ENCODE peak calls at places on chromosomes 7 and 10, in seven cellular contexts. V is ovary; U is hepatocyte; D is BE2C; I is ascending aorta; B is heart left ventricle; P is CD8-positive, alpha-beta T cell. G is an unnamed sample.

GRCh38 chr10:89992575-89992974 is 291.2 kb downstream of the KIF20B start:
- DNase-seq in V (no peak), U (no peak), D (no peak), I (no peak), B (no peak), P (no peak), G (no peak)

GRCh38 chr10:4847580-4848020 is 21.6 kb downstream of the AKR1E2 start:
- DNase-seq in V (no peak), U (peak; percentile 61), D (no peak), I (no peak), B (no peak), P (no peak), G (peak; percentile 81)

GRCh38 chr7:35313575-35313974 is 59.7 kb upstream of the TBX20 start:
- DNase-seq in V (peak; percentile 21), U (no peak), D (no peak), I (no peak), B (no peak), P (no peak), G (no peak)

GRCh38 chr10:110530131-110530831 is 32.6 kb downstream of the DUSP5 start:
- DNase-seq in V (no peak), U (peak; percentile 70), D (peak; percentile 61), I (no peak), B (peak; percentile 63), P (peak; percentile 45), G (peak; percentile 74)

GRCh38 chr10:3852147-3852904 is 67.3 kb upstream of the KLF6 start:
- DNase-seq in V (peak; percentile 77), U (peak; percentile 95), D (peak; percentile 35), I (peak; percentile 68), B (peak; percentile 62), P (no peak), G (peak; percentile 99)

GRCh38 chr7:29071203-29071804 is 75.0 kb downstream of the CPVL start:
- DNase-seq in V (no peak), U (no peak), D (no peak), I (no peak), B (no peak), P (no peak), G (no peak)

GRCh38 chr10:110848106-110848505 is 23.6 kb upstream of the PDCD4 start:
- DNase-seq in V (no peak), U (no peak), D (no peak), I (no peak), B (no peak), P (no peak), G (no peak)

GRCh38 chr7:69603351-69603750 is 5.1 kb downstream of the AUTS2 start:
- DNase-seq in V (no peak), U (no peak), D (no peak), I (no peak), B (no peak), P (no peak), G (no peak)

GRCh38 chr7:139562972-139563565 is 39.6 kb downstream of the CLEC2L start:
- DNase-seq in V (no peak), U (no peak), D (no peak), I (no peak), B (no peak), P (no peak), G (no peak)

GRCh38 chr7:65269150-65269856 is 104.4 kb upstream of the ZNF92 start:
- DNase-seq in V (no peak), U (peak; percentile 90), D (peak; percentile 97), I (no peak), B (no peak), P (no peak), G (peak; percentile 6)

GRCh38 chr7:159083001-159083697 is 61.5 kb downstream of the VIPR2 start:
- DNase-seq in V (peak; percentile 5), U (no peak), D (no peak), I (no peak), B (peak; percentile 74), P (no peak), G (no peak)

GRCh38 chr10:121690152-121690551 is 91.9 kb upstream of the FGFR2 start:
- DNase-seq in V (no peak), U (no peak), D (no peak), I (no peak), B (no peak), P (no peak), G (no peak)

GRCh38 chr7:7996568-7996967 is 28.0 kb downstream of the GLCCI1 start:
- DNase-seq in V (no peak), U (no peak), D (no peak), I (no peak), B (no peak), P (no peak), G (no peak)

GRCh38 chr10:17383801-17384445 is 70.5 kb downstream of the ST8SIA6 start:
- DNase-seq in V (no peak), U (no peak), D (no peak), I (no peak), B (no peak), P (no peak), G (no peak)

GRCh38 chr7:148927141-148927540 is 43.0 kb upstream of the EZH2 start:
- DNase-seq in V (no peak), U (no peak), D (no peak), I (no peak), B (no peak), P (no peak), G (no peak)

GRCh38 chr7:1599571-1600395 is 30.0 kb upstream of the PSMG3 start:
- DNase-seq in V (no peak), U (no peak), D (no peak), I (no peak), B (no peak), P (no peak), G (no peak)

GRCh38 chr7:155230169-155230593 is 67.5 kb upstream of the INSIG1 start:
- DNase-seq in V (no peak), U (peak; percentile 51), D (no peak), I (no peak), B (peak; percentile 51), P (no peak), G (peak; percentile 90)

GRCh38 chr10:107913317-107914294 is 749.1 kb upstream of the SORCS1 start:
- DNase-seq in V (no peak), U (no peak), D (no peak), I (no peak), B (no peak), P (no peak), G (no peak)

GRCh38 chr10:6195891-6196290 is 6.8 kb upstream of the PFKFB3 start:
- DNase-seq in V (peak; percentile 64), U (no peak), D (no peak), I (no peak), B (peak; percentile 54), P (no peak), G (no peak)

GRCh38 chr7:43394441-43395130 is 188.3 kb upstream of the STK17A start:
- DNase-seq in V (no peak), U (no peak), D (no peak), I (no peak), B (no peak), P (no peak), G (no peak)

GRCh38 chr10:59872892-59873463 is 33.4 kb downstream of the CCDC6 start:
- DNase-seq in V (no peak), U (peak; percentile 27), D (no peak), I (peak; percentile 54), B (peak; percentile 41), P (no peak), G (peak; percentile 90)

GRCh38 chr10:4120454-4120853 is 335.4 kb upstream of the KLF6 start:
- DNase-seq in V (no peak), U (no peak), D (no peak), I (no peak), B (no peak), P (no peak), G (no peak)

DNA sequence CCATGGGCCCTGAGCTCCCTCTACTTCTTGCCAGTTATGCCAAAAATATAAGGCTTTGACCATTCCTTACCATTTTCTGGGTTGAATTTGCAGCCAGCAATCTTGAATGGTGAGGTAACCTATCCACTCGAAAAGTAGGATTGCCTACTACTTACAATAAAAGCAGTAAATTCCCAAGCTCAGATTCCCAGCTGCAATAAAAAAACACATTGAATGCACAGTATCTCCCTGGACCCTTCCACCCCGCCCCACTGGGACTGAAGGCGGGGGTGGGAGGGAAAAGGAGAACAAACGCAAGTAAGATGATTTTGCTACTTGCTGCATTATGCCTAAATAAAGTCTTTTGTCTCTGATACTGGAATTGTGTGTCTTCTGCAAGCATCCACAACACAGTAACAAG is 301.9 kb downstream of the HGF start:
- DNase-seq in V (no peak), U (no peak), D (no peak), I (no peak), B (no peak), P (no peak), G (no peak)
- TF ChIP-seq CTCF in V (no peak), U (no peak), D (no peak), I (no peak), B (no peak), P (no peak), G (no peak)

DNA sequence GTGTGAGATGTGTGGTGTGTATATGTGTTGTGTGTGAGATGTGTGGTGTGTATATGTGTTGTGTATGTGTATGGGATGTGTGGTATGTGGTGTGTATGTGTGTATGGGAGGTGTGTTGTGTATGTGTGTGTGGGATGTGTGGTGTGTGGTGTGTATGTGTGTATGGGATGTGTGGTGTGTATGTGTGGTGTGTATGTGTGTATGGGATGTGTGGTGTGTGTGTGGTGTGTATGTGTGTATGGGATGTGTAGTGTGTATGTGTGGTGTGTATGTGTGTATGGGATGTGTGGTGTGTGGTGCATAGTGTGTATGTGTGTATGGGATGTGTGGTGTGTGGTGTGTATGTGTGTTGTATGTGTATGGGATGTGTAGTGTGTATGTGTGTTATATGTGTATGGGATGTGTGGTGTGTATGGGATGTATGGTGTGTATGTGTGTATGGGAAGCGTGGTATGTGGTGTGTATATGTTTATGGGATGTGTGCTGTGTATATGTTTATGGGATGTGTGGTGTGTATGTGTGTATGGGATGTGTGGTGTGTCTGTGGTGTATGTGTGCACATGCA is 30.8 kb downstream of the IKZF1 start:
- DNase-seq in V (no peak), U (no peak), D (no peak), I (no peak), B (no peak), P (no peak), G (no peak)
- H3K4me3 ChIP-seq in V (no peak overlapping the region), U (no peak overlapping the region), D (no peak overlapping the region), I (no peak overlapping the region), B (no peak overlapping the region), P (peak overlapping the region; percentile 0), G (no peak overlapping the region)

GRCh38 chr7:100109521-100110163 is 8.2 kb downstream of the AP4M1 start:
- DNase-seq in V (no peak), U (no peak), D (no peak), I (no peak), B (no peak), P (no peak), G (no peak)
- TF ChIP-seq CTCF in V (no peak), U (peak; percentile 6), D (peak; percentile 27), I (no peak), B (no peak), P (no peak), G (peak; percentile 5)

DNA sequence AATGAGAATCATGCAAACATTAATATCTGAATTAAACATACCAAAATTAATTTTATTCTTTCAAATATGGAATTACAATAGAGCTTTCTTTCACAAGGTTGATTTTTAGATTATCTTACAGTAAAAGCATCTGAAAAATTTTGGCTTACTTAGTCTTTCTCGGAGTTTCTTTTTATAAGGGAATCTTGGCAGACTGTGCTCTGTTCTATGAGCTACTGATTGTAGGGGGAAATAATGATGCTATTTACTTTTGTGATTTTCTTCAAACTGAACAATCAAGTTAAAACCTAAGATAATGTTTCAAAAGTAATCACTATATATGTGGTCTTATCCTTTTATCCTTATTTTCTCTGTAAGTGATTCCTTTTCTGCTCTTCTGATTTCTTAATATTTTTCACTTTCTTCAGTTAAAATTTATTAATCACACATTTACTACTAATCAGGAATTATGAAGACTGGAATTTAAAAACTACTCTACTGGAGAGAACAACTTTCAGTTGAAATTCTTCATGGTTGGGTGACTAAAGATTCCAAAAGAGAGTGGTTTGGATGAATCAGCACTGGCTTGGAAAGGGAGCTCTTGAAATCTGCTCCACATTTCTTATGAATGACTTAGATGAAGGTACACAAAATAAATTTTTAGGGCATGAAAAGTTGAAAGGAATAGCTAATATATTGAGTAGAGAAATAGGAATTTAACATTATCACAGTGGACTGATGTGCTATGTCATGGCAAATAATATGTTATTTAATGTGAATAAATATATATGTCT is 103.9 kb downstream of the PPP1R9A start:
- DNase-seq in V (no peak), U (no peak), D (no peak), I (no peak), B (no peak), P (no peak), G (no peak)
- H3K4me3 ChIP-seq in V (no peak overlapping the region), U (no peak overlapping the region), D (no peak overlapping the region), I (no peak overlapping the region), B (no peak overlapping the region), P (no peak overlapping the region), G (no peak overlapping the region)